ENCODE peak calls at places on chromosomes 2 and 18, in four cellular contexts. One of them, this sample, is unnamed.

GRCh38 chr2:460861-461260 is 173.0 kb upstream of the ALKAL2 start:
- DNase-seq in HepG2: no peak
- DNase-seq in A549: no peak
- DNase-seq in K562: no peak
- DNase-seq in this sample: no peak

GRCh38 chr2:167844714-167845530 is 402.5 kb downstream of the STK39 start:
- DNase-seq in HepG2: peak
- DNase-seq in A549: peak
- DNase-seq in K562: no peak
- DNase-seq in this sample: no peak

GRCh38 chr2:218970916-218971315 is 11.4 kb downstream of the CDK5R2 start:
- DNase-seq in HepG2: no peak
- DNase-seq in A549: no peak
- DNase-seq in K562: no peak
- DNase-seq in this sample: no peak

GRCh38 chr18:24231773-24232735 is 93.2 kb downstream of the CABYR start:
- DNase-seq in HepG2: no peak
- DNase-seq in A549: peak
- DNase-seq in K562: no peak
- DNase-seq in this sample: peak

GRCh38 chr2:17621781-17622180 is 81.3 kb downstream of the VSNL1 start:
- DNase-seq in HepG2: no peak
- DNase-seq in A549: peak
- DNase-seq in K562: no peak
- DNase-seq in this sample: peak

GRCh38 chr2:120404941-120405768 is 59.2 kb downstream of the INHBB start:
- DNase-seq in HepG2: no peak
- DNase-seq in A549: no peak
- DNase-seq in K562: no peak
- DNase-seq in this sample: no peak

GRCh38 chr2:237389831-237390230 is 24.1 kb downstream of the COL6A3 start:
- DNase-seq in HepG2: no peak
- DNase-seq in A549: no peak
- DNase-seq in K562: no peak
- DNase-seq in this sample: no peak

GRCh38 chr2:69023236-69023635 is 10.3 kb downstream of the ANTXR1 start:
- DNase-seq in HepG2: no peak
- DNase-seq in A549: no peak
- DNase-seq in K562: no peak
- DNase-seq in this sample: no peak

GRCh38 chr2:29841386-29842004 is 79.9 kb downstream of the ALK start:
- DNase-seq in HepG2: peak
- DNase-seq in A549: peak
- DNase-seq in K562: peak
- DNase-seq in this sample: peak

GRCh38 chr2:113965228-113965627 is 75.3 kb downstream of the ACTR3 start:
- DNase-seq in HepG2: no peak
- DNase-seq in A549: no peak
- DNase-seq in K562: no peak
- DNase-seq in this sample: no peak

GRCh38 chr2:191936882-191937405 is 90.1 kb upstream of the CAVIN2 start:
- DNase-seq in HepG2: no peak
- DNase-seq in A549: no peak
- DNase-seq in K562: no peak
- DNase-seq in this sample: no peak

GRCh38 chr2:48589170-48589767 is 28.4 kb upstream of the GTF2A1L start:
- DNase-seq in HepG2: peak
- DNase-seq in A549: peak
- DNase-seq in K562: peak
- DNase-seq in this sample: peak

GRCh38 chr2:96550787-96551604 is 14.4 kb downstream of the ARID5A start:
- DNase-seq in HepG2: peak
- DNase-seq in A549: no peak
- DNase-seq in K562: no peak
- DNase-seq in this sample: no peak

GRCh38 chr2:64914247-64914646 is 75.0 kb upstream of the SLC1A4 start:
- DNase-seq in HepG2: no peak
- DNase-seq in A549: no peak
- DNase-seq in K562: no peak
- DNase-seq in this sample: no peak

GRCh38 chr2:200603972-200604371 is 18.2 kb downstream of the AOX1 start:
- DNase-seq in HepG2: peak
- DNase-seq in A549: peak
- DNase-seq in K562: no peak
- DNase-seq in this sample: peak

GRCh38 chr2:174561283-174562275 is 36.0 kb downstream of the WIPF1 start:
- DNase-seq in HepG2: no peak
- DNase-seq in A549: no peak
- DNase-seq in K562: no peak
- DNase-seq in this sample: peak

GRCh38 chr2:769771-770170 is 92.6 kb upstream of the TMEM18 start:
- DNase-seq in HepG2: no peak
- DNase-seq in A549: no peak
- DNase-seq in K562: no peak
- DNase-seq in this sample: peak

GRCh38 chr2:235793163-235793752 is 299.4 kb downstream of the AGAP1 start:
- DNase-seq in HepG2: peak
- DNase-seq in A549: peak
- DNase-seq in K562: no peak
- DNase-seq in this sample: peak

DNA sequence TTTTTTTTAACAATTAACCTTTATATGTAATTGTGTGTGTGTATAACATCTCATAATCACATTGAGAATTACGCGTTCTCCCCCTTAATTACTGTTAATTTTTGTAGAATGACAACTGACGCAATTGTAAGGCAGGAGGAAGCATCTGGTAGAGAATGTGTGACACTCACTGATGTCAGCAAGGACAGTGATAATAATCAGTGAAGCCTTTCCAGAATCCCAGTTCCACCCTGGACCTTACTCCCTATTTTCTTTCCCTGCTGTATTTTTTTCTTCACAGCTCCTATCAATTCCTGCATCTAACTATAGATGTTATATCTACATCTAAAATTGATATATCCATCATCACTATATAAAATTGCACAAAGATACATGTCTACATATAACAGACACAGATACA is 16.1 kb upstream of the STRN start:
- DNase-seq in HepG2: no peak
- DNase-seq in A549: no peak
- DNase-seq in K562: no peak
- DNase-seq in this sample: no peak
- TF ChIP-seq SMC3 in HepG2: no peak
- TF ChIP-seq SMC3 in A549: no peak
- TF ChIP-seq SMC3 in K562: no peak
- TF ChIP-seq SMC3 in this sample: no peak

GRCh38 chr2:25233916-25234610 is 65.7 kb upstream of the POMC start:
- DNase-seq in HepG2: no peak
- DNase-seq in A549: no peak
- DNase-seq in K562: no peak
- DNase-seq in this sample: no peak
- H3K4me2 ChIP-seq in HepG2: no peak
- H3K4me2 ChIP-seq in A549: no peak
- H3K4me2 ChIP-seq in K562: no peak
- H3K4me2 ChIP-seq in this sample: no peak

GRCh38 chr2:143300531-143300930 is 171.3 kb downstream of the ARHGAP15 start:
- DNase-seq in HepG2: no peak
- DNase-seq in A549: no peak
- DNase-seq in K562: no peak
- DNase-seq in this sample: peak

GRCh38 chr2:143294068-143294467 is 164.8 kb downstream of the ARHGAP15 start:
- DNase-seq in HepG2: peak
- DNase-seq in A549: no peak
- DNase-seq in K562: no peak
- DNase-seq in this sample: no peak

GRCh38 chr2:143297182-143297581 is 168.0 kb downstream of the ARHGAP15 start:
- DNase-seq in HepG2: no peak
- DNase-seq in A549: no peak
- DNase-seq in K562: no peak
- DNase-seq in this sample: no peak

DNA sequence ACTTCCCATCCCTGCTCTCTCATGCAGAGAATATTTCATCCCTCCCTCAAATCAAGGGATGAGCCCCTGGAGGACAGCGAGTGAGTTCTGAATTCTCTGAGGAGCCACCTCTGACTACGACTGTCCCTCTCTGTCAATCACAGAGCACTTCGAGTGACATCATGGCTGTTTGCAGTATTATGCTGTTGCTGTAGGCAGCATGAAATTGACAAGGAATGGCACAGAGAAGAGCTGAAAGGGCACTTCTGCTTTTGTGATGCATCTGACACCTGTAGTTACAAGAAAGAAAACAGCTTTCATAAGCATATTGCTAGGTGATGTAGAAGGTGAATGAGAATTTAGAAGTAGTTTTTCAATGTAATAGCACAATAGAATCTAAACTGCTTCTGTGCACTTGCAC is 166.9 kb downstream of the ARHGAP15 start:
- DNase-seq in HepG2: no peak
- DNase-seq in A549: no peak
- DNase-seq in K562: no peak
- DNase-seq in this sample: no peak
- TF ChIP-seq MAFK in HepG2: no peak
- TF ChIP-seq MAFK in A549: no peak
- TF ChIP-seq MAFK in K562: no peak
- TF ChIP-seq MAFK in this sample: no peak

DNA sequence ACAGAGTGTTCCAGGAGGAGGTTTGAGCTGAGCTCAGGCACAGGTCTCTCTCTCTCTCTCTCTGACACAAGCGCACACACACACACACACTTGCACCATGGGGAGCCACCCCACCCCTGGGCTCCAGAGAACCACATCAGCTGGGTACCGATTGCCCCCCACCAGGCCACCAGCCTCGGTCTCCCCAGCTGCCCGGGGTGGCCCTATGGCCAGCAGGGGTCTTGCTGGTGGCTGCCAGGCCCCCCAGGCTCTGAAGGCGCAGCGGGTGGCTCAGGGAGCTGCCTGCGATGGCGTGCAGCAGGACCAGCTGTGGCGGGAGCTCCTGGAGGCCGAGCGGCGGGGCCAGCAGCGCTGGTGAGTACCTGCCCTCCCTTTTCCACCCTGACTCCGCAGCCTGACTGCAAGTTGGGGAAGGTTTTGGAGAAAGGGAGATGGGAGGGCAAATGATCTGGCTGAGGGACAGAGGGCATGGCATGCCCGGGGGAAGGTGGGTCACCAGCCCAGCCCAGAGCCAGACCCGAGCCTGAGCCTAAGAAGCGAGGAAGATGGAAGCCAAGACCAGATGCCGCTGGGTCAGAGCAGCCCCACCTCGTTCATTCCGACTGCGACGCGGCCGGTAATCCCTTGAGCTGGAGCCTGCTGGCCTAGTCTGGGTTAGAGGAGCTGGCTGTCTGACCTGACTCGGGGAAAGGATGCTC is 21.9 kb upstream of the SLC66A3 start:
- DNase-seq in HepG2: no peak
- DNase-seq in A549: no peak
- DNase-seq in K562: no peak
- DNase-seq in this sample: no peak
- TF ChIP-seq SMC3 in HepG2: no peak
- TF ChIP-seq SMC3 in A549: no peak
- TF ChIP-seq SMC3 in K562: no peak
- TF ChIP-seq SMC3 in this sample: no peak

GRCh38 chr2:56812432-56812831 is 628.6 kb downstream of the CCDC85A start:
- DNase-seq in HepG2: no peak
- DNase-seq in A549: no peak
- DNase-seq in K562: no peak
- DNase-seq in this sample: no peak
- H3K4me2 ChIP-seq in HepG2: no peak
- H3K4me2 ChIP-seq in A549: peak
- H3K4me2 ChIP-seq in K562: no peak
- H3K4me2 ChIP-seq in this sample: no peak

GRCh38 chr2:144414324-144414845 is 105.5 kb downstream of the ZEB2 start:
- DNase-seq in HepG2: no peak
- DNase-seq in A549: peak
- DNase-seq in K562: no peak
- DNase-seq in this sample: peak
- TF ChIP-seq MAFK in HepG2: no peak
- TF ChIP-seq MAFK in A549: no peak
- TF ChIP-seq MAFK in K562: no peak
- TF ChIP-seq MAFK in this sample: no peak

GRCh38 chr2:158539176-158539895 is 82.6 kb downstream of the PKP4 start:
- DNase-seq in HepG2: peak
- DNase-seq in A549: peak
- DNase-seq in K562: no peak
- DNase-seq in this sample: peak
- TF ChIP-seq SMC3 in HepG2: no peak
- TF ChIP-seq SMC3 in A549: no peak
- TF ChIP-seq SMC3 in K562: no peak
- TF ChIP-seq SMC3 in this sample: no peak

GRCh38 chr2:223822818-223823217 is 14.6 kb downstream of the AP1S3 start:
- DNase-seq in HepG2: no peak
- DNase-seq in A549: no peak
- DNase-seq in K562: no peak
- DNase-seq in this sample: no peak

GRCh38 chr2:223828314-223828713 is 9.1 kb downstream of the AP1S3 start:
- DNase-seq in HepG2: no peak
- DNase-seq in A549: no peak
- DNase-seq in K562: no peak
- DNase-seq in this sample: no peak

GRCh38 chr2:223820549-223820948 is 16.8 kb downstream of the AP1S3 start:
- DNase-seq in HepG2: no peak
- DNase-seq in A549: no peak
- DNase-seq in K562: no peak
- DNase-seq in this sample: no peak

GRCh38 chr2:223826995-223827394 is 10.4 kb downstream of the AP1S3 start:
- DNase-seq in HepG2: no peak
- DNase-seq in A549: no peak
- DNase-seq in K562: no peak
- DNase-seq in this sample: no peak

GRCh38 chr2:223824301-223824700 is 13.1 kb downstream of the AP1S3 start:
- DNase-seq in HepG2: no peak
- DNase-seq in A549: no peak
- DNase-seq in K562: no peak
- DNase-seq in this sample: no peak
- H3K4me2 ChIP-seq in HepG2: no peak
- H3K4me2 ChIP-seq in A549: no peak
- H3K4me2 ChIP-seq in K562: no peak
- H3K4me2 ChIP-seq in this sample: no peak

GRCh38 chr2:9249036-9249800 is 42.6 kb downstream of the ASAP2 start:
- DNase-seq in HepG2: no peak
- DNase-seq in A549: peak
- DNase-seq in K562: no peak
- DNase-seq in this sample: peak
- TF ChIP-seq MAFK in HepG2: no peak
- TF ChIP-seq MAFK in A549: peak
- TF ChIP-seq MAFK in K562: no peak
- TF ChIP-seq MAFK in this sample: peak

GRCh38 chr2:20322527-20323300 is 27.9 kb downstream of the PUM2 start:
- DNase-seq in HepG2: no peak
- DNase-seq in A549: no peak
- DNase-seq in K562: no peak
- DNase-seq in this sample: no peak
- TF ChIP-seq SMC3 in HepG2: no peak
- TF ChIP-seq SMC3 in A549: no peak
- TF ChIP-seq SMC3 in K562: no peak
- TF ChIP-seq SMC3 in this sample: no peak

This sample was measured in IMR-90.